ENCODE peak calls at places on chromosomes 13 and 19, in seven cellular contexts. K is fibroblast of the conjunctiva; E is ovary; U is activated CD4-positive, alpha-beta T cell treated with anti-CD3 and anti-CD28 coated beads for 48 hours; D is NCI-H1417 treated with DMSO at 0.1 percent for 48 hours; X is C1 segment of cervical spinal cord; M is non-pigmented ciliary epithelial cell. V is an unnamed sample.

GRCh38 chr19:4077800-4078683 is 11.3 kb upstream of the ZBTB7A start:
- DNase-seq in K (no peak), D (no peak), X (peak), E (peak), U (peak), M (no peak), V (peak)

GRCh38 chr13:42497798-42498197 is 76.2 kb upstream of the TNFSF11 start:
- DNase-seq in K (peak), M (peak), E (no peak), D (no peak), U (peak), X (no peak), V (no peak)

GRCh38 chr13:80400164-80400767 is 59.3 kb upstream of the SPRY2 start:
- DNase-seq in M (no peak), X (no peak), U (no peak), K (no peak), D (no peak), E (no peak), V (no peak)

GRCh38 chr13:97395437-97396136 is 38.4 kb upstream of the RAP2A start:
- DNase-seq in E (no peak), M (no peak), U (no peak), K (peak), D (no peak), X (no peak), V (no peak)

GRCh38 chr13:59441596-59442280 is 722.0 kb downstream of the DIAPH3 start:
- DNase-seq in K (no peak), E (no peak), U (no peak), M (no peak), X (no peak), D (no peak), V (no peak)

GRCh38 chr13:72953391-72953960 is 105.3 kb upstream of the KLF5 start:
- DNase-seq in X (no peak), U (no peak), E (no peak), M (no peak), K (no peak), D (no peak), V (no peak)

GRCh38 chr19:55492362-55492944 is 4.2 kb downstream of the SSC5D start:
- DNase-seq in K (no peak), X (no peak), M (no peak), E (no peak), U (no peak), D (no peak), V (no peak)

GRCh38 chr19:42010245-42011126 is 16.5 kb upstream of the ATP1A3 start:
- DNase-seq in K (peak), M (no peak), X (no peak), U (no peak), E (no peak), D (no peak), V (no peak)

GRCh38 chr13:21541980-21542379 is 62.0 kb downstream of the MICU2 start:
- DNase-seq in X (no peak), K (no peak), U (no peak), E (no peak), M (no peak), D (no peak), V (no peak)

GRCh38 chr13:80082396-80083096 is 258.4 kb downstream of the SPRY2 start:
- DNase-seq in M (peak), U (no peak), K (no peak), X (no peak), D (no peak), E (no peak), V (no peak)

GRCh38 chr13:33509642-33510229 is 224.2 kb upstream of the STARD13 start:
- DNase-seq in E (no peak), X (peak), U (no peak), K (no peak), D (no peak), M (no peak), V (peak)

GRCh38 chr19:32650671-32651070 is 24.3 kb downstream of the ANKRD27 start:
- DNase-seq in M (no peak), K (no peak), D (no peak), U (no peak), E (no peak), X (no peak), V (no peak)

GRCh38 chr13:109175666-109176065 is 546.3 kb downstream of the MYO16 start:
- DNase-seq in M (no peak), D (no peak), E (no peak), X (no peak), U (no peak), K (no peak), V (no peak)

GRCh38 chr19:40502647-40503046 is 35.8 kb downstream of the SPTBN4 start:
- DNase-seq in M (no peak), D (no peak), X (no peak), K (no peak), E (no peak), U (no peak), V (no peak)

GRCh38 chr19:3665681-3666544 is 34.4 kb downstream of the PIP5K1C start:
- DNase-seq in D (no peak), E (peak), X (peak), K (no peak), U (peak), M (no peak), V (peak)

GRCh38 chr19:53424968-53425597 is 6.7 kb upstream of the ZNF761 start:
- DNase-seq in X (peak), E (peak), U (peak), D (no peak), M (peak), K (peak), V (peak)

GRCh38 chr13:49112782-49113525 is 107.2 kb upstream of the MLNR start:
- DNase-seq in D (no peak), E (no peak), X (no peak), U (no peak), K (no peak), M (no peak), V (no peak)

GRCh38 chr13:40145139-40145538 is 489.7 kb downstream of the COG6 start:
- DNase-seq in U (peak), E (no peak), X (no peak), D (no peak), M (no peak), K (no peak), V (no peak)

GRCh38 chr19:34744896-34745690 is 11.1 kb downstream of the ZNF181 start:
- DNase-seq in E (no peak), K (no peak), X (no peak), U (no peak), M (no peak), D (no peak), V (no peak)

GRCh38 chr13:99981115-99982020 is at the start of gene ZIC2:
- DNase-seq in U (no peak), D (no peak), E (no peak), K (peak), X (no peak), M (no peak), V (no peak)

GRCh38 chr13:46181799-46182490 is at the start of gene LCP1:
- DNase-seq in M (no peak), E (no peak), U (peak), X (no peak), D (no peak), K (no peak), V (no peak)

GRCh38 chr19:46116121-46116520 is 8.4 kb downstream of the IGFL3 start:
- DNase-seq in M (no peak), U (no peak), D (no peak), X (no peak), E (no peak), K (no peak), V (no peak)

GRCh38 chr19:2532252-2533071 is 56.5 kb downstream of the GADD45B start:
- DNase-seq in M (peak), U (no peak), X (no peak), E (no peak), D (no peak), K (peak), V (no peak)

GRCh38 chr13:28856284-28856683 is 36.1 kb downstream of the MTUS2 start:
- DNase-seq in D (no peak), X (no peak), K (no peak), M (no peak), U (no peak), E (no peak), V (no peak)

GRCh38 chr19:3073159-3073563 is 10.9 kb upstream of the TLE5 start:
- DNase-seq in K (peak), E (no peak), D (no peak), X (no peak), U (no peak), M (no peak), V (no peak)

GRCh38 chr19:11538232-11539036 is at the start of gene CNN1:
- DNase-seq in X (no peak), E (peak), U (no peak), D (no peak), K (peak), M (peak), V (peak)

GRCh38 chr19:8168537-8168936 is 19.1 kb upstream of the FBN3 start:
- DNase-seq in M (no peak), U (no peak), K (no peak), E (no peak), X (no peak), D (no peak), V (no peak)

GRCh38 chr19:53545271-53546065 is 7.5 kb downstream of the ZNF331 start:
- DNase-seq in E (no peak), K (no peak), M (no peak), X (no peak), D (no peak), U (no peak), V (no peak)

GRCh38 chr19:47729799-47730520 is 15.4 kb upstream of the NOP53 start:
- DNase-seq in D (no peak), M (no peak), K (no peak), X (no peak), U (peak), E (peak), V (peak)

GRCh38 chr13:42660367-42660965 is 86.5 kb downstream of the TNFSF11 start:
- DNase-seq in E (no peak), X (no peak), K (peak), D (no peak), U (no peak), M (no peak), V (no peak)

GRCh38 chr13:99526549-99526948 is 25.3 kb downstream of the TM9SF2 start:
- DNase-seq in E (no peak), D (no peak), X (no peak), M (no peak), U (peak), K (no peak), V (no peak)

GRCh38 chr13:34594507-34594906 is 347.6 kb upstream of the NBEA start:
- DNase-seq in K (no peak), D (no peak), U (no peak), X (no peak), E (no peak), M (no peak), V (no peak)

GRCh38 chr19:33508941-33509614 is 12.5 kb downstream of the PEPD start:
- DNase-seq in M (no peak), K (no peak), U (no peak), X (no peak), E (no peak), D (no peak), V (no peak)

GRCh38 chr13:112905086-112905485 is 63.9 kb upstream of the MCF2L start:
- DNase-seq in D (no peak), X (no peak), E (no peak), M (no peak), U (no peak), K (no peak), V (no peak)

GRCh38 chr19:31334849-31335624 is 14.2 kb downstream of the TSHZ3 start:
- DNase-seq in D (no peak), K (no peak), U (no peak), E (no peak), M (no peak), X (no peak), V (no peak)

GRCh38 chr13:21984156-21984555 is 313.3 kb downstream of the FGF9 start:
- DNase-seq in E (no peak), D (no peak), U (no peak), M (no peak), K (no peak), X (no peak), V (no peak)

GRCh38 chr19:47296036-47296435 is 13.6 kb upstream of the C5AR1 start:
- DNase-seq in E (peak), U (peak), K (peak), M (no peak), X (peak), D (no peak), V (peak)